ENCODE peak calls at places on chromosomes 6 and 20, in five cellular contexts. O, T, N, C and F are unnamed samples.

GRCh38 chr6:135870722-135871121 is 19.2 kb downstream of the PDE7B start:
- DNase-seq in N (no peak), T (peak; percentile 88), C (no peak), O (no peak), F (no peak)

GRCh38 chr20:35111141-35111888 is 18.7 kb upstream of the TRPC4AP start:
- DNase-seq in T (peak; percentile 87), C (no peak), N (no peak), O (no peak), F (no peak)

GRCh38 chr6:11667876-11668275 is 110.7 kb downstream of the ADTRP start:
- DNase-seq in N (no peak), C (no peak), T (no peak), O (no peak), F (no peak)

GRCh38 chr6:119284861-119285521 is 64.6 kb downstream of the MAN1A1 start:
- DNase-seq in O (no peak), C (no peak), T (no peak), N (no peak), F (no peak)

GRCh38 chr20:3904857-3905256 is 15.7 kb downstream of the PANK2 start:
- DNase-seq in O (no peak), N (no peak), C (no peak), T (no peak), F (no peak)

GRCh38 chr6:21450628-21451027 is 142.9 kb upstream of the SOX4 start:
- DNase-seq in C (no peak), N (no peak), O (no peak), T (no peak), F (no peak)

GRCh38 chr6:41626917-41627316 is 11.4 kb upstream of the MDFI start:
- DNase-seq in N (no peak), T (no peak), C (no peak), O (no peak), F (no peak)

GRCh38 chr6:47414517-47415167 is 62.9 kb upstream of the CD2AP start:
- DNase-seq in N (no peak), O (no peak), T (peak; percentile 48), C (no peak), F (no peak)

GRCh38 chr20:32466739-32467505 is 108.8 kb downstream of the ASXL1 start:
- DNase-seq in T (no peak), N (no peak), O (no peak), C (no peak), F (no peak)

GRCh38 chr20:45432294-45432693 is 16.4 kb downstream of the PIGT start:
- DNase-seq in O (no peak), N (no peak), T (no peak), C (no peak), F (no peak)

GRCh38 chr20:40900816-40901215 is 127.8 kb upstream of the TOP1 start:
- DNase-seq in T (no peak), C (no peak), N (no peak), O (no peak), F (no peak)

GRCh38 chr6:15620616-15621015 is 42.2 kb downstream of the DTNBP1 start:
- DNase-seq in T (no peak), C (no peak), O (no peak), N (no peak), F (no peak)

GRCh38 chr20:63538204-63539091 is 1.3 kb upstream of the PTK6 start:
- DNase-seq in T (peak; percentile 22), O (peak; percentile 91), N (no peak), C (no peak), F (no peak)

GRCh38 chr6:53058388-53058890 is 6.8 kb upstream of the FBXO9 start:
- DNase-seq in C (no peak), O (no peak), T (no peak), N (no peak), F (no peak)

DNA sequence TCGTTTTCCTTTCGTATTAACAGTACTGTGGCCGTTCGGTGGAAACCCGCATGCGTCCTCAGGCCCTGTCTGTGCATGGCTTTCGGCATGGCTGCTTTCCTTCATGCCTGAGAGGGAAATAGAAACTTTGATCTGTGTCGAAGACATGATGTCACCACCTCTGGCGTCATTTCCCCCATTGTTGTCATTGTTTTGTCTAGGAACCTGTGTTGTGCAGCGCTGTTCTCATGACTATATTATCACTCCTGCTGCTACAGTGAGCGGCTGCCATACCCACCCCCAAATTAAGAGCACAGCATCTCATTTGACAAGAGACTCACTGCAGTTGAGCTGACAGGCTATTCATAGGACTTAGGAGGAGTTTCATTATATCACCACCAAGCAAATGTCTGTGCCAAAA is 172.3 kb downstream of the TMEM242 start:
- DNase-seq in O (no peak), C (no peak), T (no peak), N (no peak), F (no peak)
- TF ChIP-seq CTCF in O (no peak), C (no peak), T (no peak), N (no peak), F (no peak)

GRCh38 chr20:36216314-36217025 is 19.8 kb upstream of the AAR2 start:
- DNase-seq in T (no peak), O (no peak), N (no peak), C (no peak), F (no peak)

GRCh38 chr20:36215778-36216177 is 20.5 kb upstream of the AAR2 start:
- DNase-seq in T (no peak), N (no peak), O (no peak), C (no peak), F (no peak)

GRCh38 chr20:36213362-36213761 is 22.9 kb upstream of the AAR2 start:
- DNase-seq in T (no peak), N (no peak), O (no peak), C (no peak), F (no peak)

GRCh38 chr20:36217226-36217625 is 19.1 kb upstream of the AAR2 start:
- DNase-seq in T (no peak), N (no peak), C (no peak), O (no peak), F (no peak)

GRCh38 chr20:36214684-36215256 is 21.5 kb upstream of the AAR2 start:
- DNase-seq in T (peak; percentile 33), O (no peak), C (no peak), N (no peak), F (no peak)
- TF ChIP-seq CTCF in T (peak; percentile 56), O (peak; percentile 18), C (peak; percentile 65), N (peak; percentile 56), F (peak; percentile 75)

GRCh38 chr20:61724376-61724775 is 341.3 kb downstream of the TAF4 start:
- DNase-seq in C (no peak), O (no peak), N (no peak), T (no peak), F (no peak)
- TF ChIP-seq CTCF in C (peak; percentile 51), O (no peak), N (peak; percentile 54), T (no peak), F (peak; percentile 66)

GRCh38 chr6:33248643-33248931 is 23.1 kb downstream of the VPS52 start:
- DNase-seq in O (no peak), T (no peak), C (no peak), N (no peak), F (no peak)
- TF ChIP-seq CTCF in O (no peak), T (no peak), C (peak; percentile 42), N (peak; percentile 1), F (peak; percentile 14)

GRCh38 chr6:166437661-166438060 is 54.9 kb upstream of the MPC1 start:
- DNase-seq in T (no peak), N (no peak), O (no peak), C (no peak), F (no peak)
- TF ChIP-seq CTCF in T (no peak), N (no peak), O (no peak), C (no peak), F (no peak)

GRCh38 chr6:13526339-13526717 is 38.9 kb upstream of the GFOD1 start:
- DNase-seq in O (no peak), C (no peak), T (no peak), N (no peak), F (no peak)
- TF ChIP-seq CTCF in O (no peak), C (no peak), T (no peak), N (no peak), F (no peak)

DNA sequence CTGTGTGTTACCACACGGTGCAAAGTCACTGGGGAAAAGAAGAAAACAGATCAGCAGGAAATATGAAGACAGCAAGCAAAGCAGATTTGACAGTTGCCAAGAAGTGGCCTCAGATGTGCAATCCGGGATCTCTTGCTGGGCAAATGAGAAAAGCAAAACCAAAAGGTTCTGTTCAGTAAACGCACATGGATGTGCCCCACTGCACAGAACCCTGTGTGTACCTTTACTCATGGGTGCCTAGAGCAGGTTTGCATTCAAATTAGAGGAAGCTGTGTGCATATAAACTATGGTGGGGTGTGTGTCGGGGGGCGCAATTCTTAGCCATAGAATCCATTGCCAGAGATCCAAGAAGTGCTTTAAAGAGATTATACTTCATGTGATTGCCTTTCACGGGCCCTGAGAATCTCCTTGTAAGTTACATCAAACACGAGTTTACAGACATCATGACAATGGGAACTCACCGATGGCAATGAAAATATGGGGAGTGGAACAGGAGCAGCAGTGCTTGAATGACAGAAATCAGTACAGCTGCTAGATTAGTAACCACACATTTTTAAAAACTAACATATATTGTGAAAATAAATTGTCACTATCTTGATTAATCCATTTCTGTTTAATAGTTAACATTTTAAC is 154.3 kb downstream of the ADGRG6 start:
- DNase-seq in N (no peak), O (no peak), C (no peak), T (no peak), F (no peak)
- TF ChIP-seq CTCF in N (no peak), O (no peak), C (no peak), T (no peak), F (no peak)